ENCODE peak calls at places on chromosomes 4 and X, in six cellular contexts. T, G, E, W, N and B are unnamed samples.

GRCh38 chr4:6688879-6689505 is 4.7 kb upstream of the S100P start:
- DNase-seq in T (peak; percentile 57), G (peak; percentile 65), E (no peak), W (no peak), N (peak; percentile 49), B (no peak)

GRCh38 chr4:82818974-82819662 is 20.5 kb upstream of the SCD5 start:
- DNase-seq in T (no peak), G (no peak), E (no peak), W (no peak), N (no peak), B (no peak)

GRCh38 chr4:1406416-1406945 is at the start of gene NKX1-1:
- DNase-seq in T (no peak), G (no peak), E (no peak), W (no peak), N (no peak), B (no peak)

GRCh38 chr4:138310991-138311390 is 68.8 kb upstream of the SLC7A11 start:
- DNase-seq in T (no peak), G (no peak), E (no peak), W (no peak), N (no peak), B (no peak)

GRCh38 chr4:161929966-161930365 is 233.8 kb downstream of the FSTL5 start:
- DNase-seq in T (no peak), G (no peak), E (no peak), W (no peak), N (no peak), B (no peak)

GRCh38 chr4:102441978-102442890 is 58.9 kb upstream of the NFKB1 start:
- DNase-seq in T (no peak), G (no peak), E (no peak), W (no peak), N (no peak), B (no peak)

GRCh38 chr4:56613101-56613862 is 67.8 kb downstream of the HOPX start:
- DNase-seq in T (no peak), G (no peak), E (peak; percentile 48), W (no peak), N (no peak), B (no peak)

GRCh38 chr4:184983660-184984356 is 34.5 kb upstream of the HELT start:
- DNase-seq in T (peak; percentile 17), G (peak; percentile 41), E (no peak), W (peak; percentile 80), N (peak; percentile 38), B (no peak)

GRCh38 chr4:175373031-175373430 is 439.0 kb downstream of the GPM6A start:
- DNase-seq in T (no peak), G (no peak), E (no peak), W (no peak), N (no peak), B (no peak)

GRCh38 chr4:126395661-126396060 is 1080.9 kb downstream of the FAT4 start:
- DNase-seq in T (no peak), G (no peak), E (no peak), W (no peak), N (no peak), B (peak; percentile 37)

GRCh38 chr4:186400676-186401075 is 134.7 kb downstream of the F11 start:
- DNase-seq in T (no peak), G (no peak), E (no peak), W (no peak), N (no peak), B (no peak)

GRCh38 chrX:68681443-68681941 is 34.0 kb downstream of the STARD8 start:
- DNase-seq in T (no peak), G (no peak), E (no peak), W (no peak), N (no peak), B (no peak)

GRCh38 chr4:187504974-187505797 is 490.4 kb upstream of the ZFP42 start:
- DNase-seq in T (no peak), G (no peak), E (no peak), W (no peak), N (no peak), B (no peak)

GRCh38 chr4:56804551-56804950 is 16.9 kb downstream of the SPINK2 start:
- DNase-seq in T (no peak), G (no peak), E (no peak), W (no peak), N (no peak), B (no peak)

GRCh38 chrX:38347136-38347535 is 5.3 kb upstream of the OTC start:
- DNase-seq in T (no peak), G (no peak), E (no peak), W (no peak), N (no peak), B (no peak)

GRCh38 chrX:1462596-1463251 is 10.0 kb upstream of the ASMTL start:
- DNase-seq in T (peak; percentile 63), G (peak; percentile 89), E (no peak), W (no peak), N (peak; percentile 64), B (peak; percentile 9)

GRCh38 chr4:566508-567295 is 9.4 kb downstream of the TMEM271 start:
- DNase-seq in T (no peak), G (no peak), E (no peak), W (no peak), N (no peak), B (no peak)

GRCh38 chr4:138062929-138063328 is 179.2 kb downstream of the SLC7A11 start:
- DNase-seq in T (no peak), G (no peak), E (no peak), W (no peak), N (no peak), B (no peak)

GRCh38 chr4:11471613-11472012 is 42.9 kb upstream of the HS3ST1 start:
- DNase-seq in T (peak; percentile 3), G (peak; percentile 70), E (no peak), W (no peak), N (peak; percentile 44), B (no peak)